ENCODE peak calls at places on chromosomes 12 and 14, in five cellular contexts. G is keratinocyte, C is tibial nerve, Y is GM12864, O is IMR-90. A is an unnamed sample.
A peak's percentile ranks its signal among the peaks of the same experiment; 100 is the strongest.

GRCh38 chr12:53068811-53069585 is 10.2 kb downstream of the SPRYD3 start:
- DNase-seq in G (no peak), C (no peak), O (no peak), Y (no peak), A (no peak)

GRCh38 chr14:22177870-22178269 is 411.2 kb downstream of the DAD1 start:
- DNase-seq in O (peak; percentile 45), Y (no peak), C (no peak), G (no peak), A (peak; percentile 28)

GRCh38 chr12:10354502-10354901 is 35.3 kb downstream of the KLRK1 start:
- DNase-seq in Y (no peak), O (no peak), C (no peak), G (no peak), A (peak; percentile 31)

GRCh38 chr12:62191747-62192485 is 68.3 kb upstream of the USP15 start:
- DNase-seq in G (no peak), Y (no peak), O (no peak), C (no peak), A (peak; percentile 60)

GRCh38 chr12:98399532-98399931 is 115.9 kb upstream of the TMPO start:
- DNase-seq in C (no peak), G (no peak), O (peak; percentile 78), Y (peak; percentile 37), A (peak; percentile 74)

GRCh38 chr12:118188690-118189371 is 52.9 kb downstream of the PEBP1 start:
- DNase-seq in Y (no peak), C (peak; percentile 26), O (peak; percentile 60), G (no peak), A (peak; percentile 55)

GRCh38 chr14:101561145-101561896 is at the start of gene DIO3:
- DNase-seq in O (no peak), C (peak; percentile 34), Y (no peak), G (no peak), A (no peak)

GRCh38 chr12:50778663-50779590 is 15.0 kb downstream of the ATF1 start:
- DNase-seq in G (no peak), C (no peak), Y (no peak), O (no peak), A (no peak)

GRCh38 chr12:92079054-92079385 is 66.6 kb downstream of the BTG1 start:
- DNase-seq in C (no peak), G (no peak), O (no peak), Y (no peak), A (peak; percentile 69)

GRCh38 chr12:97093187-97093683 is 186.2 kb downstream of the NEDD1 start:
- DNase-seq in O (no peak), Y (no peak), G (no peak), C (no peak), A (no peak)

GRCh38 chr12:48994224-48995060 is 4.7 kb downstream of the DDN start:
- DNase-seq in G (no peak), C (no peak), O (no peak), Y (no peak), A (no peak)

GRCh38 chr14:65414961-65415589 is 2.5 kb downstream of the FUT8 start:
- DNase-seq in C (no peak), Y (no peak), G (no peak), O (peak; percentile 50), A (peak; percentile 65)

GRCh38 chr12:19507823-19508222 is 68.5 kb downstream of the AEBP2 start:
- DNase-seq in O (peak; percentile 19), G (no peak), C (no peak), Y (no peak), A (peak; percentile 45)

GRCh38 chr12:56631790-56632700 is 1.9 kb upstream of the BAZ2A start:
- DNase-seq in Y (peak; percentile 68), C (peak; percentile 48), O (peak; percentile 30), G (no peak), A (peak; percentile 37)

GRCh38 chr14:60656755-60657608 is 7.7 kb upstream of the SIX1 start:
- DNase-seq in O (peak; percentile 73), G (no peak), C (no peak), Y (peak; percentile 55), A (peak; percentile 69)
- TF ChIP-seq CTCF in O (peak; percentile 53), G (no peak), C (peak; percentile 25), Y (peak; percentile 55), A (peak; percentile 31)

GRCh38 chr12:6640497-6640896 is 4.7 kb upstream of the LPAR5 start:
- DNase-seq in C (no peak), O (no peak), G (no peak), Y (no peak), A (no peak)
- TF ChIP-seq CTCF in C (no peak), O (no peak), G (no peak), Y (no peak), A (no peak)

DNA sequence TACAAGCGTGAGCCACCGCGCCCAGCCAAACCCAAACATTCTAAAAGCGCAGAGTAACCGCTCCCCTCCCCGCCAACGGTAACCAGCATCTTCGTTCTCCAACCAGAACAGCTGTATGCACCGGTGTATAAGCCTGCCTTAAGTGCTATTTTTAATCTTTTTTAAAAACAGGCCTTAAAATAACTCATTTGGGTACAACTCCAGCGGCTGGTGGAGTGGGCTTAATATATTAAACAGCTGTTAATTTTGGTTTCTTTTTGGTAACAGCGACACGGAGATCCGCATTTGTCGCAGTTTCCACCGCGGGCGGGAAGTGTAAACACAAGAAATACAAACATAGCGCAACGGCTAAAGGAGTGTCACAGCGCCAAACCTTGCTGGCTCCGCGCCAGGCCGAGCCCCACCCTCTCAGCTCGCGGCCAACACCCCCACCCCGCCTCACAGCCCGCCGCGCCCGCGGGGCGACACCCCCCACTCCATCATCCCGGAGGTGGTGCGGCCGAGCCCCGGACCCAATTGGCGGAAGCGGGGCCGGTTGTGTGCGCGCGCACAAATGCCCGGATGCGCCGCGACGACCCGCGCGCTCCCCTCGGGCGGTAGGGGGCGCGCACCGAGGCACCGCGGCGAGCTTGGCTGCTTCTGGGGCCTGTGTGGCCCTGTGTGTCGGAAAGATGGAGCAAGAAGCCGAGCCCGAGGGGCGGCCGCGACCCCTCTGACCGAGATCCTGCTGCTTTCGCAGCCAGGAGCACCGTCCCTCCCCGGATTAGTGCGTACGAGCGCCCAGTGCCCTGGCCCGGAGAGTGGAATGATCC is at the start of gene MDM2:
- DNase-seq in O (peak; percentile 81), Y (peak; percentile 94), G (no peak), C (peak; percentile 87), A (peak; percentile 83)
- TF ChIP-seq CTCF in O (peak; percentile 77), Y (peak; percentile 66), G (no peak), C (peak; percentile 83), A (peak; percentile 44)

GRCh38 chr12:109448707-109449390 is 28.3 kb downstream of the KCTD10 start:
- DNase-seq in Y (no peak), G (no peak), C (no peak), O (no peak), A (no peak)

GRCh38 chr12:109451400-109451799 is 25.7 kb downstream of the KCTD10 start:
- DNase-seq in Y (no peak), G (no peak), C (no peak), O (no peak), A (no peak)

GRCh38 chr12:109450980-109451379 is 26.1 kb downstream of the KCTD10 start:
- DNase-seq in G (no peak), O (no peak), Y (no peak), C (no peak), A (no peak)

GRCh38 chr12:109448272-109448671 is 28.8 kb downstream of the KCTD10 start:
- DNase-seq in O (peak; percentile 37), G (no peak), Y (no peak), C (no peak), A (no peak)

DNA sequence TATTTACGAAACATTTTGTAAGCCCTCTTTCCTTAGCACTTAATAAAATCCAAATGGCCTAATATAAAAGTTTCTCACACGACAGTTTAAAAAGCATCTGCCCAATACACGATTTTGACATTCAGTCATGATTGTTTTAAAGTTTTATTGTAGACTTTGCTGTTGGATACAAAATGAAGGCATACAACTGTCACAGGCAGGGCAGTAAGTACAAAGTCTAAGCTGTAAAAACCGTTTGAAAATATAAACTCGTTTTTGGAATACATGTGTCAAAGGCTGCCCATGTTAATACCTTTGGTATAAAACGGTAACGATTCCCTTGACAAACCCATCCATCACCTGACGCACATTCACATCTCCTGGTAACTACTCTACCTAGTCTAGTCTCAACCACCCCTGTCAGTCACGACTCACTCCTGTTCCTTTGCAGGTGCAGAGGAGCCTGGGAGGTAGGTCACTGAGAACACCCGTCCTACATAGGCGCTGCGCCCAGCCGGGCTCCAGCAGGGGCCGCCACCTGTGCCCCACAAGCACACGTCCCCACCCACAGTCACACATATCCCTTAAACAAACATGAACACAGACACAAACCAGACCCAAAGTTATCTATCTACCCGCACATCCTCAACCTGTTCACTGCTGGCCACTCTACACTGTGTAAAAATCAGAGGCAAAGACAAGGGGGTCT is 27.1 kb downstream of the KCTD10 start:
- DNase-seq in O (no peak), C (no peak), G (no peak), Y (no peak), A (no peak)
- TF ChIP-seq CTCF in O (no peak), C (no peak), G (no peak), Y (no peak), A (no peak)

DNA sequence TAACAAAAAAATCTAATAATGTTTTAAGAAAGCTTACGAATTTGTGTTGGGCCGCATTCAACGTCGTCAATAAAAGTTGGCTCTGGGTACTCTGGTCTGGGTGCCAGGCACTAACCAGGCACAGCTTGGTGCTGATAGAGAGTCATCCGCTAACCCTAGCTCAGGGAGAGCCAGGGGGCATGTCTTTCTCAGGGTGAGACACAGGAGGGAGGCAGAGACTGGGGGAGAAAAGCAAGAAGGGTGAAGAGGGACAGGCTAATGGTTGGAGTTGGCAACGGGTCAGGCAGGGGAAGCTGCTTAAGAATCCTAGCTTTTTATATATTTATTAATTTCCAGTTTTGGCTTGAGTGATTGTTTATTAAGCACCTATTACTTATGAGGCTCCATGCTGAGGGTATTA is 105.0 kb downstream of the CMKLR1 start:
- DNase-seq in Y (no peak), C (no peak), O (no peak), G (no peak), A (peak; percentile 10)
- TF ChIP-seq CTCF in Y (peak; percentile 41), C (no peak), O (no peak), G (no peak), A (peak; percentile 11)